ENCODE peak calls at places on chromosomes 12 and 14, in ten cellular contexts. One of them, this sample, is unnamed.

GRCh38 chr12:116222358-116222757 is 55.1 kb downstream of the MED13L start:
- DNase-seq in fibroblast of lung: peak
- DNase-seq in cardiac muscle cell: no peak
- DNase-seq in dorsolateral prefrontal cortex: no peak
- DNase-seq in ovary: no peak
- DNase-seq in kidney: no peak
- DNase-seq in tibial nerve: peak
- DNase-seq in osteoblast: peak
- DNase-seq in brain microvascular endothelial cell: peak
- DNase-seq in left ventricle myocardium inferior: no peak
- DNase-seq in this sample: peak

GRCh38 chr14:68627050-68627867 is 165.6 kb downstream of the ZFP36L1 start:
- DNase-seq in ovary: no peak
- DNase-seq in cardiac muscle cell: no peak
- DNase-seq in left ventricle myocardium inferior: no peak
- DNase-seq in tibial nerve: no peak
- DNase-seq in fibroblast of lung: peak
- DNase-seq in kidney: peak
- DNase-seq in dorsolateral prefrontal cortex: no peak
- DNase-seq in brain microvascular endothelial cell: no peak
- DNase-seq in osteoblast: peak
- DNase-seq in this sample: no peak

GRCh38 chr12:6824962-6825381 is 3.2 kb upstream of the P3H3 start:
- DNase-seq in brain microvascular endothelial cell: peak
- DNase-seq in kidney: no peak
- DNase-seq in osteoblast: peak
- DNase-seq in dorsolateral prefrontal cortex: no peak
- DNase-seq in tibial nerve: no peak
- DNase-seq in ovary: no peak
- DNase-seq in left ventricle myocardium inferior: no peak
- DNase-seq in cardiac muscle cell: no peak
- DNase-seq in fibroblast of lung: peak
- DNase-seq in this sample: no peak

GRCh38 chr14:91249841-91250616 is 5.5 kb upstream of the GPR68 start:
- DNase-seq in cardiac muscle cell: no peak
- DNase-seq in brain microvascular endothelial cell: no peak
- DNase-seq in fibroblast of lung: peak
- DNase-seq in osteoblast: no peak
- DNase-seq in ovary: no peak
- DNase-seq in left ventricle myocardium inferior: no peak
- DNase-seq in kidney: no peak
- DNase-seq in dorsolateral prefrontal cortex: no peak
- DNase-seq in tibial nerve: no peak
- DNase-seq in this sample: no peak

GRCh38 chr14:50734950-50735697 is 67.0 kb upstream of the SAV1 start:
- DNase-seq in osteoblast: no peak
- DNase-seq in brain microvascular endothelial cell: no peak
- DNase-seq in tibial nerve: no peak
- DNase-seq in ovary: no peak
- DNase-seq in left ventricle myocardium inferior: no peak
- DNase-seq in fibroblast of lung: no peak
- DNase-seq in kidney: no peak
- DNase-seq in dorsolateral prefrontal cortex: no peak
- DNase-seq in cardiac muscle cell: no peak
- DNase-seq in this sample: no peak

GRCh38 chr14:94489336-94489735 is 13.3 kb upstream of the SERPINA9 start:
- DNase-seq in osteoblast: no peak
- DNase-seq in kidney: no peak
- DNase-seq in dorsolateral prefrontal cortex: no peak
- DNase-seq in tibial nerve: no peak
- DNase-seq in cardiac muscle cell: no peak
- DNase-seq in brain microvascular endothelial cell: no peak
- DNase-seq in left ventricle myocardium inferior: no peak
- DNase-seq in fibroblast of lung: no peak
- DNase-seq in ovary: no peak
- DNase-seq in this sample: no peak

GRCh38 chr14:75138492-75138891 is 11.6 kb upstream of the NEK9 start:
- DNase-seq in kidney: no peak
- DNase-seq in cardiac muscle cell: no peak
- DNase-seq in dorsolateral prefrontal cortex: no peak
- DNase-seq in osteoblast: peak
- DNase-seq in ovary: no peak
- DNase-seq in fibroblast of lung: no peak
- DNase-seq in brain microvascular endothelial cell: no peak
- DNase-seq in tibial nerve: no peak
- DNase-seq in left ventricle myocardium inferior: no peak
- DNase-seq in this sample: no peak

GRCh38 chr12:130186631-130187269 is 24.5 kb downstream of the FZD10 start:
- DNase-seq in kidney: no peak
- DNase-seq in dorsolateral prefrontal cortex: no peak
- DNase-seq in tibial nerve: no peak
- DNase-seq in osteoblast: no peak
- DNase-seq in left ventricle myocardium inferior: no peak
- DNase-seq in ovary: no peak
- DNase-seq in fibroblast of lung: peak
- DNase-seq in cardiac muscle cell: no peak
- DNase-seq in brain microvascular endothelial cell: no peak
- DNase-seq in this sample: peak

GRCh38 chr14:72828604-72829003 is 65.3 kb downstream of the DPF3 start:
- DNase-seq in fibroblast of lung: no peak
- DNase-seq in brain microvascular endothelial cell: no peak
- DNase-seq in left ventricle myocardium inferior: no peak
- DNase-seq in ovary: peak
- DNase-seq in kidney: no peak
- DNase-seq in tibial nerve: no peak
- DNase-seq in dorsolateral prefrontal cortex: no peak
- DNase-seq in osteoblast: no peak
- DNase-seq in cardiac muscle cell: peak
- DNase-seq in this sample: no peak

GRCh38 chr14:100065942-100066574 is 836 bp downstream of the EVL start:
- DNase-seq in left ventricle myocardium inferior: no peak
- DNase-seq in osteoblast: no peak
- DNase-seq in ovary: no peak
- DNase-seq in fibroblast of lung: no peak
- DNase-seq in cardiac muscle cell: peak
- DNase-seq in kidney: no peak
- DNase-seq in brain microvascular endothelial cell: no peak
- DNase-seq in dorsolateral prefrontal cortex: no peak
- DNase-seq in tibial nerve: no peak
- DNase-seq in this sample: no peak

GRCh38 chr14:69657961-69658360 is 46.6 kb downstream of the SUSD6 start:
- DNase-seq in brain microvascular endothelial cell: no peak
- DNase-seq in fibroblast of lung: peak
- DNase-seq in cardiac muscle cell: peak
- DNase-seq in tibial nerve: no peak
- DNase-seq in ovary: no peak
- DNase-seq in dorsolateral prefrontal cortex: no peak
- DNase-seq in left ventricle myocardium inferior: no peak
- DNase-seq in osteoblast: peak
- DNase-seq in kidney: peak
- DNase-seq in this sample: peak

GRCh38 chr14:31205681-31206535 is 1.7 kb downstream of the HECTD1 start:
- DNase-seq in brain microvascular endothelial cell: peak
- DNase-seq in fibroblast of lung: peak
- DNase-seq in tibial nerve: no peak
- DNase-seq in ovary: no peak
- DNase-seq in dorsolateral prefrontal cortex: no peak
- DNase-seq in kidney: no peak
- DNase-seq in osteoblast: peak
- DNase-seq in left ventricle myocardium inferior: no peak
- DNase-seq in cardiac muscle cell: peak
- DNase-seq in this sample: no peak

GRCh38 chr12:28104893-28105864 is 85.1 kb upstream of the CCDC91 start:
- DNase-seq in ovary: no peak
- DNase-seq in fibroblast of lung: peak
- DNase-seq in left ventricle myocardium inferior: no peak
- DNase-seq in osteoblast: no peak
- DNase-seq in dorsolateral prefrontal cortex: no peak
- DNase-seq in tibial nerve: no peak
- DNase-seq in brain microvascular endothelial cell: no peak
- DNase-seq in kidney: no peak
- DNase-seq in cardiac muscle cell: no peak
- DNase-seq in this sample: no peak
- H3K27ac ChIP-seq in ovary: no peak
- H3K27ac ChIP-seq in fibroblast of lung: no peak
- H3K27ac ChIP-seq in left ventricle myocardium inferior: no peak
- H3K27ac ChIP-seq in osteoblast: no peak
- H3K27ac ChIP-seq in dorsolateral prefrontal cortex: no peak
- H3K27ac ChIP-seq in tibial nerve: no peak
- H3K27ac ChIP-seq in brain microvascular endothelial cell: no peak
- H3K27ac ChIP-seq in kidney: no peak
- H3K27ac ChIP-seq in cardiac muscle cell: no peak
- H3K27ac ChIP-seq in this sample: no peak

DNA sequence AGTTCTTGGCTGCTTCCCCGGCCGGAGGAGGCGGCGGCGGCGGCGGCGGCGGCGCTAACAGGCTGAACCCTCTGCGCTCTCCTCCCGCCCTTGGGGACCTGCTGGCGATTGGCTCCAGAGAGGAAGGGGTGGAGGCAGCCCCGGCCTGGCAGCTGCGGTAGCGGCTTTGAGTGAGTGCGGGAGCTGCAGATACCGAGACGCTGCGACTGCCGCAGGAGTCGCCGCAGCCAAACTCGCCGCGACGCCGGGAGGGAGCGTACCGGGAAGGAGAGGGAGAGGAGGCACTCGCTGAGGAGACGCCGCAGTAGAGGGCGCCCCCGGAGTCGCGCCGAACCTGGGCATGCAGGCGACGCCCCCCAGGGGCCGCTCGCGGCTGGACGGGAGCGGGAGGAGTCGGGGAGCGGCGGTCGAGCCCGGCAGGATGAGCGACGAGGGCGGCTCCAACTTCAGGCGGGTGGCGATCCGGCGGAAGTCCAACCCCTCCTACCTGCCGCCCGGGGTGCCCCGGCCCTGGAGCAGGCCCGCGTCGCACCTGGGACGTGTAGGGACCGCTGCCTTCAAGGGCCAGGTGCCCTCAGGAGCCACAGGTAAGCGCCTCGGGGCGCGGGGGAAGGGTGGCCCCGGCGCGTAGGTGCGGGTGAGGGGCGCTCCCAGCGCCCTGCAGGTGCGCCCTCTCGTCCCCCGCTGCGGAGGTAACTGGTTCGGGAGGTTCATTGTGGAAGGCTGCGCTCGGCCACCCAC is at the start of gene FGD4:
- DNase-seq in left ventricle myocardium inferior: peak
- DNase-seq in tibial nerve: peak
- DNase-seq in ovary: peak
- DNase-seq in fibroblast of lung: peak
- DNase-seq in cardiac muscle cell: peak
- DNase-seq in osteoblast: peak
- DNase-seq in brain microvascular endothelial cell: peak
- DNase-seq in dorsolateral prefrontal cortex: peak
- DNase-seq in kidney: peak
- DNase-seq in this sample: peak
- TF ChIP-seq CTCF in left ventricle myocardium inferior: peak
- TF ChIP-seq CTCF in tibial nerve: peak
- TF ChIP-seq CTCF in ovary: peak
- TF ChIP-seq CTCF in fibroblast of lung: peak
- TF ChIP-seq CTCF in cardiac muscle cell: peak
- TF ChIP-seq CTCF in osteoblast: peak
- TF ChIP-seq CTCF in brain microvascular endothelial cell: peak
- TF ChIP-seq CTCF in dorsolateral prefrontal cortex: peak
- TF ChIP-seq CTCF in kidney: no peak
- TF ChIP-seq CTCF in this sample: peak

GRCh38 chr12:81295286-81295685 is 217.4 kb downstream of the ACSS3 start:
- DNase-seq in brain microvascular endothelial cell: no peak
- DNase-seq in fibroblast of lung: no peak
- DNase-seq in ovary: no peak
- DNase-seq in osteoblast: no peak
- DNase-seq in kidney: no peak
- DNase-seq in left ventricle myocardium inferior: no peak
- DNase-seq in cardiac muscle cell: no peak
- DNase-seq in tibial nerve: no peak
- DNase-seq in dorsolateral prefrontal cortex: no peak
- DNase-seq in this sample: no peak
- H3K27ac ChIP-seq in brain microvascular endothelial cell: no peak
- H3K27ac ChIP-seq in fibroblast of lung: no peak
- H3K27ac ChIP-seq in ovary: no peak
- H3K27ac ChIP-seq in osteoblast: no peak
- H3K27ac ChIP-seq in kidney: no peak
- H3K27ac ChIP-seq in left ventricle myocardium inferior: no peak
- H3K27ac ChIP-seq in cardiac muscle cell: no peak
- H3K27ac ChIP-seq in tibial nerve: no peak
- H3K27ac ChIP-seq in dorsolateral prefrontal cortex: peak
- H3K27ac ChIP-seq in this sample: no peak

GRCh38 chr12:56350662-56351061 is 9.2 kb downstream of the STAT2 start:
- DNase-seq in osteoblast: no peak
- DNase-seq in cardiac muscle cell: no peak
- DNase-seq in ovary: no peak
- DNase-seq in kidney: no peak
- DNase-seq in tibial nerve: no peak
- DNase-seq in brain microvascular endothelial cell: no peak
- DNase-seq in dorsolateral prefrontal cortex: no peak
- DNase-seq in fibroblast of lung: no peak
- DNase-seq in left ventricle myocardium inferior: no peak
- DNase-seq in this sample: no peak

GRCh38 chr12:56348776-56349175 is 10.1 kb downstream of the IL23A start:
- DNase-seq in left ventricle myocardium inferior: no peak
- DNase-seq in kidney: no peak
- DNase-seq in tibial nerve: no peak
- DNase-seq in dorsolateral prefrontal cortex: no peak
- DNase-seq in osteoblast: no peak
- DNase-seq in ovary: no peak
- DNase-seq in brain microvascular endothelial cell: no peak
- DNase-seq in cardiac muscle cell: no peak
- DNase-seq in fibroblast of lung: no peak
- DNase-seq in this sample: no peak

GRCh38 chr12:56351325-56351724 is 8.6 kb downstream of the STAT2 start:
- DNase-seq in tibial nerve: no peak
- DNase-seq in osteoblast: peak
- DNase-seq in fibroblast of lung: no peak
- DNase-seq in left ventricle myocardium inferior: no peak
- DNase-seq in dorsolateral prefrontal cortex: no peak
- DNase-seq in ovary: no peak
- DNase-seq in kidney: no peak
- DNase-seq in brain microvascular endothelial cell: no peak
- DNase-seq in cardiac muscle cell: no peak
- DNase-seq in this sample: no peak

GRCh38 chr12:56346663-56347062 is 8.0 kb downstream of the IL23A start:
- DNase-seq in dorsolateral prefrontal cortex: no peak
- DNase-seq in fibroblast of lung: no peak
- DNase-seq in osteoblast: no peak
- DNase-seq in left ventricle myocardium inferior: no peak
- DNase-seq in brain microvascular endothelial cell: no peak
- DNase-seq in ovary: no peak
- DNase-seq in kidney: no peak
- DNase-seq in tibial nerve: no peak
- DNase-seq in cardiac muscle cell: no peak
- DNase-seq in this sample: no peak
- TF ChIP-seq CTCF in dorsolateral prefrontal cortex: no peak
- TF ChIP-seq CTCF in fibroblast of lung: no peak
- TF ChIP-seq CTCF in osteoblast: no peak
- TF ChIP-seq CTCF in left ventricle myocardium inferior: no peak
- TF ChIP-seq CTCF in brain microvascular endothelial cell: no peak
- TF ChIP-seq CTCF in ovary: no peak
- TF ChIP-seq CTCF in kidney: no peak
- TF ChIP-seq CTCF in tibial nerve: no peak
- TF ChIP-seq CTCF in cardiac muscle cell: no peak
- TF ChIP-seq CTCF in this sample: no peak

This sample was measured in RWPE1.